ENCODE peak calls at places on chromosomes 2 and 18, in six cellular contexts. J is uterus; E is T follicular helper cell; W is activated CD4-positive, alpha-beta T cell treated with anti-CD3 and anti-CD28 coated beads, Interleukin-2, amount 50 U/mL, for 48 hours; Y is amygdala; U is HuH-7. L is an unnamed sample.

GRCh38 chr2:33505966-33506365 is 29.5 kb downstream of the RASGRP3 start:
- DNase-seq in J (no peak), E (no peak), W (no peak), Y (no peak), U (no peak), L (no peak)

GRCh38 chr2:152189622-152190495 is 14.3 kb upstream of the STAM2 start:
- DNase-seq in J (peak; percentile 28), E (no peak), W (no peak), Y (peak; percentile 22), U (no peak), L (no peak)

GRCh38 chr2:66828876-66829275 is 394.0 kb downstream of the MEIS1 start:
- DNase-seq in J (no peak), E (no peak), W (no peak), Y (no peak), U (no peak), L (no peak)

GRCh38 chr2:31580321-31581117 is at the start of gene SRD5A2:
- DNase-seq in J (no peak), E (no peak), W (no peak), Y (no peak), U (no peak), L (no peak)

GRCh38 chr2:239918749-239919148 is 106.4 kb downstream of the NDUFA10 start:
- DNase-seq in J (peak; percentile 3), E (no peak), W (no peak), Y (no peak), U (no peak), L (no peak)

GRCh38 chr2:70258532-70258875 is 567 bp downstream of the PCYOX1 start:
- DNase-seq in J (peak; percentile 79), E (no peak), W (no peak), Y (peak; percentile 31), U (peak; percentile 51), L (no peak)

GRCh38 chr2:26469092-26469710 is 8.7 kb downstream of the OTOF start:
- DNase-seq in J (no peak), E (peak; percentile 4), W (peak; percentile 79), Y (no peak), U (peak; percentile 76), L (peak; percentile 24)

GRCh38 chr2:62991605-62992004 is 59.0 kb upstream of the OTX1 start:
- DNase-seq in J (no peak), E (no peak), W (no peak), Y (no peak), U (no peak), L (no peak)

GRCh38 chr18:77068321-77068841 is 64.2 kb downstream of the MBP start:
- DNase-seq in J (no peak), E (peak; percentile 37), W (no peak), Y (no peak), U (no peak), L (peak; percentile 34)

GRCh38 chr2:152098033-152098797 is 629 bp downstream of the CACNB4 start:
- DNase-seq in J (peak; percentile 24), E (no peak), W (no peak), Y (no peak), U (peak; percentile 59), L (no peak)

L was measured in T-cell.